ENCODE peak calls at places on chromosomes 6 and 20, in six cellular contexts. One of them, this sample, is unnamed. For H3K36me3 and H3K4me1, the result is how much of the 10 kb centered on the place peaks cover.

GRCh38 chr20:63343460-63344150 is 17.5 kb downstream of the CHRNA4 start:
- DNase-seq in endothelial cell of umbilical vein: no peak
- DNase-seq in right lobe of liver: peak
- DNase-seq in heart right ventricle: peak
- DNase-seq in Peyer's patch: no peak
- DNase-seq in upper lobe of left lung: peak
- DNase-seq in this sample: no peak

GRCh38 chr6:148747145-148747492 is 289 bp downstream of the UST start:
- DNase-seq in Peyer's patch: peak
- DNase-seq in endothelial cell of umbilical vein: peak
- DNase-seq in right lobe of liver: peak
- DNase-seq in heart right ventricle: peak
- DNase-seq in upper lobe of left lung: peak
- DNase-seq in this sample: no peak

GRCh38 chr6:128757961-128758360 is 125.0 kb upstream of the LAMA2 start:
- DNase-seq in endothelial cell of umbilical vein: no peak
- DNase-seq in upper lobe of left lung: no peak
- DNase-seq in heart right ventricle: no peak
- DNase-seq in right lobe of liver: no peak
- DNase-seq in Peyer's patch: no peak
- DNase-seq in this sample: no peak

GRCh38 chr6:51855310-51856082 is 231.9 kb downstream of the PKHD1 start:
- DNase-seq in right lobe of liver: no peak
- DNase-seq in upper lobe of left lung: no peak
- DNase-seq in Peyer's patch: peak
- DNase-seq in heart right ventricle: no peak
- DNase-seq in endothelial cell of umbilical vein: peak
- DNase-seq in this sample: peak

GRCh38 chr6:81751388-81752083 is 945 bp downstream of the TENT5A start:
- DNase-seq in endothelial cell of umbilical vein: peak
- DNase-seq in right lobe of liver: peak
- DNase-seq in Peyer's patch: peak
- DNase-seq in upper lobe of left lung: peak
- DNase-seq in heart right ventricle: peak
- DNase-seq in this sample: no peak

GRCh38 chr6:168095171-168095691 is 16.2 kb upstream of the FRMD1 start:
- DNase-seq in endothelial cell of umbilical vein: no peak
- DNase-seq in upper lobe of left lung: peak
- DNase-seq in Peyer's patch: no peak
- DNase-seq in right lobe of liver: peak
- DNase-seq in heart right ventricle: no peak
- DNase-seq in this sample: no peak

GRCh38 chr6:17086469-17086868 is 15.4 kb upstream of the STMND1 start:
- DNase-seq in endothelial cell of umbilical vein: peak
- DNase-seq in upper lobe of left lung: no peak
- DNase-seq in right lobe of liver: no peak
- DNase-seq in Peyer's patch: peak
- DNase-seq in heart right ventricle: no peak
- DNase-seq in this sample: peak

GRCh38 chr6:139977887-139978332 is 603.5 kb upstream of the CITED2 start:
- DNase-seq in heart right ventricle: no peak
- DNase-seq in right lobe of liver: no peak
- DNase-seq in upper lobe of left lung: no peak
- DNase-seq in endothelial cell of umbilical vein: peak
- DNase-seq in Peyer's patch: no peak
- DNase-seq in this sample: peak

GRCh38 chr6:45132059-45132458 is 196.1 kb upstream of the RUNX2 start:
- DNase-seq in upper lobe of left lung: no peak
- DNase-seq in Peyer's patch: no peak
- DNase-seq in endothelial cell of umbilical vein: peak
- DNase-seq in heart right ventricle: no peak
- DNase-seq in right lobe of liver: no peak
- DNase-seq in this sample: no peak

GRCh38 chr6:26493258-26493657 is 6.8 kb upstream of the BTN1A1 start:
- DNase-seq in upper lobe of left lung: no peak
- DNase-seq in endothelial cell of umbilical vein: peak
- DNase-seq in Peyer's patch: no peak
- DNase-seq in right lobe of liver: no peak
- DNase-seq in heart right ventricle: no peak
- DNase-seq in this sample: no peak

GRCh38 chr6:116158641-116159040 is 32.7 kb upstream of the COL10A1 start:
- DNase-seq in right lobe of liver: no peak
- DNase-seq in Peyer's patch: no peak
- DNase-seq in upper lobe of left lung: no peak
- DNase-seq in heart right ventricle: no peak
- DNase-seq in endothelial cell of umbilical vein: no peak
- DNase-seq in this sample: no peak

GRCh38 chr20:47956261-47956995 is 171.1 kb upstream of the SULF2 start:
- DNase-seq in endothelial cell of umbilical vein: no peak
- DNase-seq in upper lobe of left lung: no peak
- DNase-seq in heart right ventricle: no peak
- DNase-seq in right lobe of liver: no peak
- DNase-seq in Peyer's patch: no peak
- DNase-seq in this sample: no peak

GRCh38 chr20:37189617-37190016 is 10.3 kb upstream of the MROH8 start:
- DNase-seq in Peyer's patch: no peak
- DNase-seq in endothelial cell of umbilical vein: peak
- DNase-seq in right lobe of liver: no peak
- DNase-seq in heart right ventricle: no peak
- DNase-seq in upper lobe of left lung: no peak
- DNase-seq in this sample: no peak

GRCh38 chr20:21503345-21503744 is 10.5 kb downstream of the NKX2-2 start:
- DNase-seq in upper lobe of left lung: no peak
- DNase-seq in Peyer's patch: no peak
- DNase-seq in endothelial cell of umbilical vein: no peak
- DNase-seq in heart right ventricle: no peak
- DNase-seq in right lobe of liver: no peak
- DNase-seq in this sample: no peak

GRCh38 chr6:44333942-44334341 is 8.5 kb upstream of the SPATS1 start:
- DNase-seq in endothelial cell of umbilical vein: no peak
- DNase-seq in heart right ventricle: no peak
- DNase-seq in Peyer's patch: no peak
- DNase-seq in right lobe of liver: no peak
- DNase-seq in upper lobe of left lung: no peak
- DNase-seq in this sample: no peak

GRCh38 chr6:6856538-6857523 is 250.9 kb upstream of the RREB1 start:
- DNase-seq in endothelial cell of umbilical vein: no peak
- DNase-seq in right lobe of liver: peak
- DNase-seq in Peyer's patch: peak
- DNase-seq in heart right ventricle: peak
- DNase-seq in upper lobe of left lung: peak
- DNase-seq in this sample: peak

GRCh38 chr6:41726876-41727275 is 8.5 kb downstream of the TFEB start:
- DNase-seq in endothelial cell of umbilical vein: no peak
- DNase-seq in Peyer's patch: no peak
- DNase-seq in right lobe of liver: no peak
- DNase-seq in upper lobe of left lung: no peak
- DNase-seq in heart right ventricle: no peak
- DNase-seq in this sample: no peak

GRCh38 chr6:168865-169455 is 123.3 kb upstream of the DUSP22 start:
- DNase-seq in Peyer's patch: no peak
- DNase-seq in heart right ventricle: no peak
- DNase-seq in upper lobe of left lung: no peak
- DNase-seq in right lobe of liver: no peak
- DNase-seq in endothelial cell of umbilical vein: peak
- DNase-seq in this sample: no peak

GRCh38 chr20:61749406-61750075 is 316.1 kb downstream of the TAF4 start:
- DNase-seq in heart right ventricle: no peak
- DNase-seq in Peyer's patch: no peak
- DNase-seq in upper lobe of left lung: no peak
- DNase-seq in right lobe of liver: peak
- DNase-seq in endothelial cell of umbilical vein: no peak
- DNase-seq in this sample: peak

GRCh38 chr6:46486186-46486585 is 5.1 kb downstream of the RCAN2 start:
- DNase-seq in heart right ventricle: no peak
- DNase-seq in Peyer's patch: no peak
- DNase-seq in endothelial cell of umbilical vein: peak
- DNase-seq in upper lobe of left lung: no peak
- DNase-seq in right lobe of liver: no peak
- DNase-seq in this sample: no peak

GRCh38 chr6:95185874-95186273 is 391.5 kb upstream of the MANEA start:
- DNase-seq in Peyer's patch: no peak
- DNase-seq in endothelial cell of umbilical vein: no peak
- DNase-seq in upper lobe of left lung: no peak
- DNase-seq in heart right ventricle: no peak
- DNase-seq in right lobe of liver: no peak
- DNase-seq in this sample: no peak

GRCh38 chr20:53943522-53944291 is 126.7 kb downstream of the BCAS1 start:
- DNase-seq in upper lobe of left lung: no peak
- DNase-seq in Peyer's patch: peak
- DNase-seq in heart right ventricle: no peak
- DNase-seq in right lobe of liver: no peak
- DNase-seq in endothelial cell of umbilical vein: peak
- DNase-seq in this sample: peak

GRCh38 chr6:49269190-49269589 is 193.9 kb downstream of the MMUT start:
- DNase-seq in Peyer's patch: no peak
- DNase-seq in right lobe of liver: no peak
- DNase-seq in upper lobe of left lung: no peak
- DNase-seq in heart right ventricle: no peak
- DNase-seq in endothelial cell of umbilical vein: no peak
- DNase-seq in this sample: no peak

DNA sequence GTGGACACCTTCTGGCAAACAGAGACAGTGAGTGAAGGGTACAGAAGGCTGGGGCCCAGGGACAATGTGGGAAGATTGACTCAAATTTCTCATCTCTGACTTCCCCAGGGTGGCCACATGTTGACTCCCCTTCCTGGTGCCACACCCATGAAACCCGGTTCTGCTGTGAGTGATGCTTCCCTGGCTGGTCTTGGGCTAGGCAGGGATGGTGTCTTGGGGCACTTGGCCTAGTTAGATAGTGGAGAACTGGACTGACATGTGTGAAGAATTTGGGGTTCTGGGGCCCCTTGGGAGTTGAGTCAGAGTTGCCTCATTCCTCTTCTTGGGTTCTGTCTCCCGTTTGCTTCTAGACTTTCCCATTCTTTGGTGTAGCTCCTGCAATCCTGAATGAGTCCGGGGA is 34.2 kb downstream of the GSS start:
- DNase-seq in right lobe of liver: no peak
- DNase-seq in upper lobe of left lung: no peak
- DNase-seq in Peyer's patch: no peak
- DNase-seq in endothelial cell of umbilical vein: no peak
- DNase-seq in heart right ventricle: no peak
- DNase-seq in this sample: no peak
- H3K36me3 ChIP-seq in right lobe of liver: under half
- H3K36me3 ChIP-seq in upper lobe of left lung: under half
- H3K36me3 ChIP-seq in Peyer's patch: half or more
- H3K36me3 ChIP-seq in endothelial cell of umbilical vein: under half
- H3K36me3 ChIP-seq in heart right ventricle: under half
- H3K36me3 ChIP-seq in this sample: under half

DNA sequence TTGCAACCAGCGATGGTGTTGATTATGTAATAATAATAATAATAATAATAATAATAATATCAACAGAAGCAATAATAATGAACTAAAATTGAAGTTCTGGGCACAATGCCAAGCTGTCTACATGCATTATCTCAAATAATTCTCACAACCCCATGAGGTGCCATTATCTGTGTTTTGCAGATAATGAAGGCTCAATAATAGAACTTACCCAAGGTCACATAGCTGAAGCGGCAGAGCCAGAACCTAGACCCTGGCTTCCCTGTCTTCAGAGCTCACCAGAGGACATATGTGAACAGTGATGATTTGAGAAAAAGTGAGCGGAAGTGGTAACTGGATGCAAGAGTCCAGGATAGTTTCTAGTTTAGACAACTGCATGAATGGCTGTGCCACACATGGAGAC is 91.0 kb downstream of the HIVEP1 start:
- DNase-seq in endothelial cell of umbilical vein: no peak
- DNase-seq in right lobe of liver: no peak
- DNase-seq in heart right ventricle: no peak
- DNase-seq in Peyer's patch: no peak
- DNase-seq in upper lobe of left lung: no peak
- DNase-seq in this sample: no peak
- H3K4me3 ChIP-seq in endothelial cell of umbilical vein: no peak
- H3K4me3 ChIP-seq in right lobe of liver: no peak
- H3K4me3 ChIP-seq in heart right ventricle: no peak
- H3K4me3 ChIP-seq in Peyer's patch: no peak
- H3K4me3 ChIP-seq in upper lobe of left lung: no peak
- H3K4me3 ChIP-seq in this sample: no peak

DNA sequence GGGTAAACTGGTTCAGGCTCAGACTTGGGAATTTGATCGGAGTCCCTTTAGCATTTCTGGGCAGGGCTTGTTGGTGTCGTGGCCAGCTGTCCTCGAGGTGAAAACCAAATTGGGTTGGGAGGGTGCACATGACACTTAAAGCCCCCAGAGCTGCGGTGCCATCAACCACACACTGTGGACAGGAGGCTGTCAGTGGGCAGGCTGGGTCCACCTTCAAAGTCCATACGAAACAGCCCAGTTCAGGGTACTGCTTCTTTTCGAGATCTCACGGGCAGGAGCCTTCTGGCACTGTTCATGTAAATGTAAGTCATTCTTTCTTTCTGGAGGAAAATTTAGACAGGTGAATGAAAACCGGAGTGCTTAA is 7.0 kb downstream of the SYNJ2 start:
- DNase-seq in Peyer's patch: no peak
- DNase-seq in heart right ventricle: no peak
- DNase-seq in endothelial cell of umbilical vein: no peak
- DNase-seq in upper lobe of left lung: no peak
- DNase-seq in right lobe of liver: no peak
- DNase-seq in this sample: no peak
- H3K4me1 ChIP-seq in Peyer's patch: under half
- H3K4me1 ChIP-seq in heart right ventricle: under half
- H3K4me1 ChIP-seq in endothelial cell of umbilical vein: under half
- H3K4me1 ChIP-seq in upper lobe of left lung: under half
- H3K4me1 ChIP-seq in right lobe of liver: under half
- H3K4me1 ChIP-seq in this sample: under half

GRCh38 chr20:44908987-44909871 is 631 bp upstream of the PABPC1L start:
- DNase-seq in heart right ventricle: no peak
- DNase-seq in Peyer's patch: no peak
- DNase-seq in right lobe of liver: no peak
- DNase-seq in endothelial cell of umbilical vein: no peak
- DNase-seq in upper lobe of left lung: no peak
- DNase-seq in this sample: no peak

GRCh38 chr20:44901972-44902371 is 7.9 kb upstream of the PABPC1L start:
- DNase-seq in upper lobe of left lung: no peak
- DNase-seq in right lobe of liver: no peak
- DNase-seq in heart right ventricle: no peak
- DNase-seq in endothelial cell of umbilical vein: no peak
- DNase-seq in Peyer's patch: no peak
- DNase-seq in this sample: no peak

GRCh38 chr20:44900231-44900854 is 9.5 kb upstream of the PABPC1L start:
- DNase-seq in right lobe of liver: no peak
- DNase-seq in heart right ventricle: no peak
- DNase-seq in upper lobe of left lung: no peak
- DNase-seq in endothelial cell of umbilical vein: peak
- DNase-seq in Peyer's patch: no peak
- DNase-seq in this sample: no peak

GRCh38 chr20:44909872-44910689 is at the start of gene PABPC1L:
- DNase-seq in heart right ventricle: peak
- DNase-seq in Peyer's patch: peak
- DNase-seq in upper lobe of left lung: peak
- DNase-seq in right lobe of liver: peak
- DNase-seq in endothelial cell of umbilical vein: no peak
- DNase-seq in this sample: peak

DNA sequence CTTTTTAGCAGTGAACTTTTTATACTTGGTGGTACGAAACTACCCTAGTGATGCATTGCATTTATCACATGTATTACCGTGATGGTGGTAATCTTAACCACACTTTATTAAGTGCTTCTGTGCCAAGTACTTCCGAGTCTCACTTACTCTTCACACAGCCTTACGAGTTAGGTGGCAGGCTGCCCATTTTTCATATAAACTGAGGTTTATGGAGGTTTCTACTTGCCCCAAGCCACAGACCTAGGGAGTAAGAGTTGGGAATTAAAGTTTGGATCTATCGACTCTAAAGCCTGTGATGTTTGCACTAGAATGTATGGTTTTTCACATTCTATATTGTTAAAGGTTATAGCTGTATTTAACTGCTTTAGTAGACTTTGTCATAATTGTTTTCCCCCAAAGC is 5.5 kb upstream of the PABPC1L start:
- DNase-seq in heart right ventricle: no peak
- DNase-seq in upper lobe of left lung: no peak
- DNase-seq in endothelial cell of umbilical vein: no peak
- DNase-seq in right lobe of liver: no peak
- DNase-seq in Peyer's patch: no peak
- DNase-seq in this sample: no peak
- H3K36me3 ChIP-seq in heart right ventricle: under half
- H3K36me3 ChIP-seq in upper lobe of left lung: under half
- H3K36me3 ChIP-seq in endothelial cell of umbilical vein: under half
- H3K36me3 ChIP-seq in right lobe of liver: under half
- H3K36me3 ChIP-seq in Peyer's patch: half or more
- H3K36me3 ChIP-seq in this sample: under half

This sample was measured in Caco-2.